ENCODE peak calls at places on chromosomes 2 and 18, in four cellular contexts. One of them, this sample, is unnamed. For H3K27me3, the result is how much of the 10 kb centered on the place peaks cover.

GRCh38 chr2:222887124-222887523 is 26.3 kb downstream of the ACSL3 start:
- DNase-seq in HCT116: no peak
- DNase-seq in K562: no peak
- DNase-seq in HepG2: no peak
- DNase-seq in this sample: no peak

GRCh38 chr18:78133729-78134128 is 845.9 kb upstream of the SALL3 start:
- DNase-seq in HCT116: no peak
- DNase-seq in HepG2: no peak
- DNase-seq in K562: no peak
- DNase-seq in this sample: no peak

GRCh38 chr2:19358242-19359020 is at the start of gene OSR1:
- DNase-seq in K562: no peak
- DNase-seq in HepG2: peak
- DNase-seq in HCT116: no peak
- DNase-seq in this sample: no peak

GRCh38 chr2:75800456-75800855 is 89.7 kb upstream of the GCFC2 start:
- DNase-seq in K562: no peak
- DNase-seq in HepG2: no peak
- DNase-seq in HCT116: no peak
- DNase-seq in this sample: no peak

GRCh38 chr2:60551241-60552095 is 2.0 kb downstream of the BCL11A start:
- DNase-seq in HCT116: no peak
- DNase-seq in HepG2: no peak
- DNase-seq in K562: no peak
- DNase-seq in this sample: no peak

GRCh38 chr2:221517362-221518121 is 54.6 kb downstream of the EPHA4 start:
- DNase-seq in K562: no peak
- DNase-seq in HCT116: peak
- DNase-seq in HepG2: no peak
- DNase-seq in this sample: no peak

GRCh38 chr2:78941751-78942150 is 83.8 kb upstream of the REG3G start:
- DNase-seq in HCT116: no peak
- DNase-seq in K562: no peak
- DNase-seq in HepG2: no peak
- DNase-seq in this sample: no peak

GRCh38 chr2:69997296-69998184 is 36.1 kb upstream of the ASPRV1 start:
- DNase-seq in HCT116: peak
- DNase-seq in K562: peak
- DNase-seq in HepG2: no peak
- DNase-seq in this sample: peak

GRCh38 chr2:180291552-180292421 is 284.7 kb upstream of the CWC22 start:
- DNase-seq in K562: no peak
- DNase-seq in HepG2: no peak
- DNase-seq in HCT116: peak
- DNase-seq in this sample: peak

GRCh38 chr18:33317640-33318039 is 122.9 kb downstream of the CCDC178 start:
- DNase-seq in HepG2: no peak
- DNase-seq in K562: no peak
- DNase-seq in HCT116: no peak
- DNase-seq in this sample: no peak

GRCh38 chr2:63950414-63950813 is 68.8 kb downstream of the VPS54 start:
- DNase-seq in K562: no peak
- DNase-seq in HepG2: peak
- DNase-seq in HCT116: no peak
- DNase-seq in this sample: no peak

GRCh38 chr18:36706313-36706881 is 122.4 kb downstream of the TPGS2 start:
- DNase-seq in K562: no peak
- DNase-seq in HepG2: no peak
- DNase-seq in HCT116: no peak
- DNase-seq in this sample: no peak

GRCh38 chr18:35055726-35056125 is 14.5 kb downstream of the MAPRE2 start:
- DNase-seq in HepG2: no peak
- DNase-seq in HCT116: no peak
- DNase-seq in K562: no peak
- DNase-seq in this sample: no peak
- TF ChIP-seq TCF7L2 in HepG2: no peak
- TF ChIP-seq TCF7L2 in HCT116: no peak
- TF ChIP-seq TCF7L2 in K562: no peak
- TF ChIP-seq TCF7L2 in this sample: no peak

GRCh38 chr18:79471048-79471447 is 75.3 kb downstream of the NFATC1 start:
- DNase-seq in HCT116: no peak
- DNase-seq in K562: no peak
- DNase-seq in HepG2: no peak
- DNase-seq in this sample: no peak

GRCh38 chr18:79467126-79467525 is 71.4 kb downstream of the NFATC1 start:
- DNase-seq in HepG2: no peak
- DNase-seq in HCT116: no peak
- DNase-seq in K562: no peak
- DNase-seq in this sample: no peak

GRCh38 chr18:79469751-79470150 is 74.0 kb downstream of the NFATC1 start:
- DNase-seq in HepG2: no peak
- DNase-seq in K562: no peak
- DNase-seq in HCT116: no peak
- DNase-seq in this sample: no peak

GRCh38 chr18:79470547-79470946 is 74.8 kb downstream of the NFATC1 start:
- DNase-seq in HCT116: no peak
- DNase-seq in HepG2: no peak
- DNase-seq in K562: no peak
- DNase-seq in this sample: no peak

GRCh38 chr18:79469309-79469708 is 73.6 kb downstream of the NFATC1 start:
- DNase-seq in HCT116: no peak
- DNase-seq in K562: no peak
- DNase-seq in HepG2: no peak
- DNase-seq in this sample: no peak
- H3K27me3 ChIP-seq in HCT116: under half
- H3K27me3 ChIP-seq in K562: under half
- H3K27me3 ChIP-seq in HepG2: under half
- H3K27me3 ChIP-seq in this sample: under half

GRCh38 chr18:3330622-3331021 is 68.7 kb downstream of the MYL12B start:
- DNase-seq in HepG2: no peak
- DNase-seq in K562: no peak
- DNase-seq in HCT116: no peak
- DNase-seq in this sample: no peak

GRCh38 chr18:3329871-3330270 is 67.9 kb downstream of the MYL12B start:
- DNase-seq in HepG2: no peak
- DNase-seq in HCT116: no peak
- DNase-seq in K562: no peak
- DNase-seq in this sample: no peak

GRCh38 chr18:3332376-3332775 is 70.4 kb downstream of the MYL12B start:
- DNase-seq in K562: no peak
- DNase-seq in HepG2: no peak
- DNase-seq in HCT116: no peak
- DNase-seq in this sample: no peak

GRCh38 chr18:3333721-3334386 is 71.9 kb downstream of the MYL12B start:
- DNase-seq in K562: no peak
- DNase-seq in HepG2: no peak
- DNase-seq in HCT116: no peak
- DNase-seq in this sample: no peak

DNA sequence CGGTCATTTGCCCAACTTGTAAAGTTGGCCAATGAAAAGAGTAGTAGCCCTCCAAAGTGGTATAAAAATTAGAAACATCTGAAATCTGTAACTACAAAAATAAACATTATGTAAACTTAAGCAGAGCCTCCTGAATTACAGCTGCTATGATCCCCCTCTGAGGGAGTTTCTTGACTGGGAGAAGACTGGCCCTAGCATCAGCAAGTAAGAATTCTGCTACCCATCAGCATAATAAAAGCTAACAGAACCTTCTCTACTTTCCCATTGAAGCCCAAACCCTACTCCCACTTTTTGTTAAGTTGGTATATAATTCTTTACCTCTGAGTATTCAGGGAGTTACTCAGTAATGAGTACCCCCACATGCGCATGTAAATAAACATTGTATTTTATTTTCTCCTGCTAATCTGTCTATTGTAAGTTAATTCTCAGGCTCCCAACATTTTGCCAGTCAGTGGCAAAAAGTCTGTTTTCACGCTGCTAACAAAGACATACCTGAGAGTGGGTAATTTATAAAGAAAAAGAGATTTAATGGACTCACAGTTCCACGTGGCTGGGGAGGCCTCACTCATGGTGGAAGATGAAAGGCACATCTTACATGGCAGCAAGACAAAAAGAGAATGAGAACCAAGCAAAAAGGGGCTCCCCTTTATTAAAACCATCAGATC is 71.3 kb downstream of the MYL12B start:
- DNase-seq in HCT116: no peak
- DNase-seq in HepG2: no peak
- DNase-seq in K562: no peak
- DNase-seq in this sample: no peak
- H3K27ac ChIP-seq in HCT116: no peak
- H3K27ac ChIP-seq in HepG2: no peak
- H3K27ac ChIP-seq in K562: peak
- H3K27ac ChIP-seq in this sample: no peak

GRCh38 chr2:62029910-62030309 is 124.4 kb downstream of the COMMD1 start:
- DNase-seq in HepG2: no peak
- DNase-seq in K562: no peak
- DNase-seq in HCT116: no peak
- DNase-seq in this sample: no peak
- TF ChIP-seq TCF7L2 in HepG2: no peak
- TF ChIP-seq TCF7L2 in K562: no peak
- TF ChIP-seq TCF7L2 in HCT116: no peak
- TF ChIP-seq TCF7L2 in this sample: no peak

GRCh38 chr2:960064-960736 is 9.6 kb downstream of the SNTG2 start:
- DNase-seq in K562: no peak
- DNase-seq in HepG2: no peak
- DNase-seq in HCT116: no peak
- DNase-seq in this sample: no peak
- H3K27me3 ChIP-seq in K562: under half
- H3K27me3 ChIP-seq in HepG2: under half
- H3K27me3 ChIP-seq in HCT116: under half
- H3K27me3 ChIP-seq in this sample: under half

GRCh38 chr18:3014501-3015202 is 1.7 kb upstream of the LPIN2 start:
- DNase-seq in HCT116: no peak
- DNase-seq in HepG2: no peak
- DNase-seq in K562: no peak
- DNase-seq in this sample: no peak
- H3K27ac ChIP-seq in HCT116: no peak
- H3K27ac ChIP-seq in HepG2: peak
- H3K27ac ChIP-seq in K562: peak
- H3K27ac ChIP-seq in this sample: peak

DNA sequence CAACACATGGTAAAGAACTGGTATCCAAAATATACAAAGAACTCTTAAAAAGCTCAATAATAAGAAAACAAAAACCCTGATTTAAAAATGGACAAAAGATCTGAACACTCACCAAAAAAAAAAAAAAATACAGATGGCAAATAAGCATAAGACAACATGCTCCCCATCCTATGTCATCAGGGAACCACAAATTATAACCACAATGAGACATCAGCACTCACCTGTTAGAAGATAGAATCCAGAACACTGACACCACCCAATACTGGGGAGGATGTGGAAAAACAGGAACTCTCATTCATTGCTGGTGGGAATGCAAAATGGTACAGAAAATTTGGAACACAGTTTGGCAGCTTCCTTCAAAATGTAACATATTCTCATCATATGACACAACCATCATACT is 66.7 kb downstream of the TMX3 start:
- DNase-seq in HCT116: no peak
- DNase-seq in K562: no peak
- DNase-seq in HepG2: no peak
- DNase-seq in this sample: no peak
- TF ChIP-seq TCF7L2 in HCT116: no peak
- TF ChIP-seq TCF7L2 in K562: no peak
- TF ChIP-seq TCF7L2 in HepG2: no peak
- TF ChIP-seq TCF7L2 in this sample: no peak

GRCh38 chr2:110810404-110810803 is 78.0 kb downstream of the ACOXL start:
- DNase-seq in HepG2: no peak
- DNase-seq in HCT116: no peak
- DNase-seq in K562: no peak
- DNase-seq in this sample: no peak
- H3K27me3 ChIP-seq in HepG2: under half
- H3K27me3 ChIP-seq in HCT116: under half
- H3K27me3 ChIP-seq in K562: under half
- H3K27me3 ChIP-seq in this sample: under half

GRCh38 chr2:120937736-120938131 is 202.1 kb downstream of the GLI2 start:
- DNase-seq in HepG2: no peak
- DNase-seq in K562: no peak
- DNase-seq in HCT116: no peak
- DNase-seq in this sample: no peak
- H3K27ac ChIP-seq in HepG2: no peak
- H3K27ac ChIP-seq in K562: no peak
- H3K27ac ChIP-seq in HCT116: no peak
- H3K27ac ChIP-seq in this sample: no peak